ENCODE peak calls at places on chromosomes 7 and 10, in eight cellular contexts. N is Peyer's patch; B is K562; T is heart right ventricle; I is CD4-positive, alpha-beta T cell; Z is hepatocyte; G is A549; V is mammary epithelial cell. S is an unnamed sample.

GRCh38 chr7:47596502-47597202 is 14.7 kb upstream of the TNS3 start:
- DNase-seq in G (no peak), B (no peak), V (no peak), N (no peak), Z (no peak), I (no peak), T (no peak), S (no peak)

GRCh38 chr10:22370320-22370719 is 25.0 kb downstream of the SPAG6 start:
- DNase-seq in G (no peak), B (no peak), V (no peak), I (no peak), Z (no peak), N (no peak), T (no peak), S (no peak)

GRCh38 chr7:100585511-100586265 is at the start of gene LRCH4:
- DNase-seq in T (peak), B (peak), I (peak), N (peak), Z (peak), G (peak), V (peak), S (no peak)

GRCh38 chr10:131802156-131802915 is 98.5 kb upstream of the PPP2R2D start:
- DNase-seq in V (no peak), I (no peak), G (no peak), N (no peak), B (no peak), T (no peak), Z (no peak), S (no peak)

GRCh38 chr10:71741029-71741428 is 21.5 kb upstream of the C10orf105 start:
- DNase-seq in I (no peak), B (no peak), N (no peak), G (no peak), V (no peak), Z (no peak), T (no peak), S (no peak)

GRCh38 chr7:100435401-100436304 is 644 bp downstream of the PPP1R35 start:
- DNase-seq in T (peak), I (peak), Z (peak), B (peak), N (peak), V (peak), G (no peak), S (no peak)

GRCh38 chr10:68348265-68348741 is 15.6 kb upstream of the PBLD start:
- DNase-seq in N (no peak), I (peak), V (peak), T (no peak), Z (peak), B (peak), G (peak), S (no peak)

GRCh38 chr7:106545275-106545674 is 115.7 kb downstream of the CCDC71L start:
- DNase-seq in I (no peak), V (no peak), N (no peak), Z (no peak), B (no peak), G (no peak), T (no peak), S (no peak)

GRCh38 chr7:16926283-16926682 is 44.5 kb upstream of the AGR3 start:
- DNase-seq in G (no peak), N (no peak), V (peak), Z (peak), I (no peak), B (no peak), T (no peak), S (peak)

GRCh38 chr7:131909151-131909768 is 352.8 kb upstream of the PODXL start:
- DNase-seq in I (no peak), Z (peak), T (no peak), B (no peak), V (no peak), G (no peak), N (no peak), S (no peak)

GRCh38 chr10:104233817-104234216 is 1.7 kb upstream of the CFAP43 start:
- DNase-seq in B (no peak), V (no peak), Z (no peak), I (no peak), T (no peak), G (no peak), N (no peak), S (no peak)

GRCh38 chr7:97752215-97752614 is 20.3 kb downstream of the TAC1 start:
- DNase-seq in T (no peak), G (no peak), I (no peak), V (no peak), N (no peak), B (no peak), Z (no peak), S (no peak)

GRCh38 chr7:77415474-77415821 is 701 bp downstream of the GSAP start:
- DNase-seq in N (peak), T (peak), V (no peak), I (no peak), Z (peak), B (no peak), G (no peak), S (no peak)

GRCh38 chr10:102675887-102676616 is 31.8 kb downstream of the TRIM8 start:
- DNase-seq in I (no peak), T (no peak), B (no peak), Z (peak), G (no peak), N (peak), V (peak), S (no peak)

GRCh38 chr7:44172803-44173424 is 16.3 kb downstream of the GCK start:
- DNase-seq in N (no peak), G (no peak), Z (no peak), V (no peak), I (no peak), T (no peak), B (no peak), S (no peak)

GRCh38 chr10:127013696-127014095 is 108.5 kb downstream of the DOCK1 start:
- DNase-seq in I (no peak), Z (no peak), T (no peak), V (peak), N (no peak), B (no peak), G (no peak), S (no peak)

GRCh38 chr7:73703985-73704639 is 15.4 kb downstream of the STX1A start:
- DNase-seq in B (peak), V (no peak), T (peak), I (no peak), Z (peak), G (peak), N (peak), S (no peak)

GRCh38 chr10:49594594-49594993 is 15.5 kb upstream of the SLC18A3 start:
- DNase-seq in G (peak), T (no peak), B (peak), I (no peak), V (peak), Z (peak), N (no peak), S (peak)

GRCh38 chr10:95613330-95613729 is 43.2 kb downstream of the ALDH18A1 start:
- DNase-seq in B (no peak), I (no peak), T (no peak), G (no peak), V (no peak), N (no peak), Z (peak), S (no peak)
- H3K27ac ChIP-seq in B (no peak), I (no peak), T (no peak), G (no peak), V (no peak), N (no peak), Z (peak), S (no peak)

GRCh38 chr7:112957901-112958300 is 128.7 kb downstream of the GPR85 start:
- DNase-seq in G (no peak), I (no peak), B (no peak), Z (no peak), T (no peak), N (no peak), V (no peak), S (no peak)
- H3K27ac ChIP-seq in G (no peak), I (no peak), B (no peak), Z (no peak), T (no peak), N (no peak), V (no peak), S (no peak)

GRCh38 chr7:105267244-105267643 is 121.5 kb downstream of the SRPK2 start:
- DNase-seq in N (no peak), T (no peak), Z (no peak), V (no peak), G (no peak), I (no peak), B (no peak), S (no peak)

GRCh38 chr7:105268511-105269392 is 120.0 kb downstream of the SRPK2 start:
- DNase-seq in G (peak), V (peak), B (no peak), Z (peak), T (no peak), I (no peak), N (no peak), S (no peak)

GRCh38 chr7:105270117-105270516 is 118.6 kb downstream of the SRPK2 start:
- DNase-seq in N (no peak), I (no peak), T (no peak), Z (no peak), B (no peak), G (no peak), V (no peak), S (no peak)

GRCh38 chr7:105268056-105268455 is 120.7 kb downstream of the SRPK2 start:
- DNase-seq in I (no peak), N (no peak), B (no peak), V (peak), T (no peak), Z (peak), G (peak), S (no peak)

DNA sequence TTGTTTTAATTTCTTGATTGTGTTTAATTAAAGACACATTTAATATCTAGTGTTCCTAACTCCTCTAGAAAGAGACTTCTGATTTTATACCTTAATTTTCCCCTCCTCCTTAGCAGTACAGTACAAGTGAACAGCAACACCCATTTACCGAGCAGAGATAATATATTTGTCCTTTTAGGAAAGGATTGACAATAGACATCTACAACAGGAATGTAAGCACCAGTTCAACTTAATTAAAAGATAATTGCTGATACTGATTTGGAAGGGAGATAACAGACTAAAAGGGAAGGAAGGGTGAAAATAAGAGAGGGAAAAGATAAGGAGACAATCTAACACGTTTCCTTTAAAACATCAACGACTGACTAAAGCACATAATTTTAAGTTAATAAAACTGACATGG is 119.3 kb downstream of the SRPK2 start:
- DNase-seq in N (no peak), T (no peak), G (no peak), I (no peak), Z (no peak), V (no peak), B (no peak), S (no peak)
- H3K27ac ChIP-seq in N (peak), T (peak), G (peak), I (no peak), Z (peak), V (peak), B (no peak), S (peak)

DNA sequence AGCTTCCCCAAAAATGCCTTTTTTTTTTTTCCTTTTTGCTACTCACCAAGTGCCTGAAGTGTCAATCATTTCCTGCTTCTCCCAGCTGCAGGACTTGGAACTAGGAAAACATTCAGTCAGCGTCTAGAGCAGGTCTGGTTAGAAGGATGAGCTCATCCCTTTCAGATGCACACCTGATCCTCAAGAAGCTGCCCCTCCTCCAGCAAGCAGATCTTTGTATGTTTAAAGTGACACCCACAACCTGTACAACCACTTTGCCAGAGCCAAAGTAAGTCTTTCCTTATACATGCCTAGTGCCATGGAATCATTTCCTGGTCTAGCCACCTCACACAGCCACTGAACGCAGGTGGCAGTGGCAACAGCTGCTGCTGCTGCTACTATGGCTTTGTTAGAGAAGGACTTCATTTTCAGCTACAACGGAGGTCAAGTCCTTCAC is 10.4 kb upstream of the USP54 start:
- DNase-seq in T (no peak), I (no peak), B (no peak), G (no peak), V (peak), Z (peak), N (no peak), S (no peak)
- H3K27ac ChIP-seq in T (no peak), I (no peak), B (no peak), G (no peak), V (no peak), Z (peak), N (no peak), S (peak)

GRCh38 chr10:36489181-36489927 is 636.0 kb upstream of the ANKRD30A start:
- DNase-seq in Z (no peak), N (no peak), I (no peak), T (peak), B (no peak), V (no peak), G (no peak), S (no peak)

GRCh38 chr10:36494386-36494785 is 631.0 kb upstream of the ANKRD30A start:
- DNase-seq in I (no peak), B (no peak), V (peak), T (no peak), N (no peak), Z (peak), G (peak), S (no peak)

GRCh38 chr10:36493511-36493880 is 631.9 kb upstream of the ANKRD30A start:
- DNase-seq in N (no peak), Z (no peak), B (no peak), V (peak), T (no peak), G (no peak), I (no peak), S (no peak)

GRCh38 chr10:36489928-36490279 is 635.5 kb upstream of the ANKRD30A start:
- DNase-seq in B (no peak), N (no peak), Z (no peak), V (peak), G (no peak), T (no peak), I (no peak), S (no peak)

DNA sequence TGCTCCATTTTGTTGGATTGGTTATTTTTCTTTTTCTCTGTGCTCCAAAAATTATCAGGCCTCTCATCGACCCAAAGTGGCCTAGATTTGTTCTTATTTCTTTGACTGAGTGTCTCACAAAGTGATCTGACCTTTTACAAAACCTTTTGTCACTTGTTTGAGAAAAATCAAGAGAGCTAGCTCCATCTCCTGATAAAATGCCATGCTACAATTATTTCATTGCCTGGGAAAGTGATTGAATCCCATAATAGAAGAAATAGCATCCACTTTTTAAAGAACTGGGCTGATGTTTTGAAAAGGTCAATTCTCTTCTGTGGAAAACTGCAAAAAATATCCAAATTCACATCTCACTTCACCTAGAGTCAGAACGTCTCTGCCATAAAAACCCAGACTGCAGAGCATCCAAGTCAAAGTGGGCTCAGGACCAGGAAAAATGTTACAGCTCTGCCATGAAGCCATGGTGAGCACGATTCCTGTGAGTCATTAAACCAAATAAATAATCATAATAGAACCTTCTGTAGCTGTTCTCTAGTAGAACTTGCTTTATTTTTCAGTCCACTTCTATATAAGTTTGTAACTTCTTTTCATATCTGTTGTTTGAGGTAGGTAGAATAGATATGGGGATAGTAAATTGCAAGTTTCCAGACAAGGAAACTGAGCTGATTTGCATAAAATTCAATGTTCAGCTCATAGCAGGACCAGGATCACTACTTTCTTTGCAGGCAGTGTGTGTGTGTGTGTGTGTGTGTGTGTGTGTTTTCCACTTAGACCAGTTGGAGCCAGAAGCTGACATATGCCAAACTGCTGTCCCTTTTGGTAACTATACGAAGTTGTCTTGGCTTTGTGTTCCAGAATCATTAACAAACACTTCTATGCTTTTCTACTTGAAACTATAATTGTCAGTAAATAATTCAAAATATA is 632.5 kb upstream of the ANKRD30A start:
- DNase-seq in B (no peak), T (no peak), N (no peak), G (no peak), V (peak), I (no peak), Z (no peak), S (no peak)
- H3K27ac ChIP-seq in B (no peak), T (no peak), N (no peak), G (peak), V (peak), I (no peak), Z (no peak), S (no peak)

GRCh38 chr10:100185364-100186252 is at the start of gene ERLIN1:
- DNase-seq in T (peak), V (peak), Z (peak), I (peak), B (peak), G (peak), N (peak), S (peak)
- H3K27ac ChIP-seq in T (peak), V (peak), Z (peak), I (peak), B (peak), G (peak), N (peak), S (peak)

DNA sequence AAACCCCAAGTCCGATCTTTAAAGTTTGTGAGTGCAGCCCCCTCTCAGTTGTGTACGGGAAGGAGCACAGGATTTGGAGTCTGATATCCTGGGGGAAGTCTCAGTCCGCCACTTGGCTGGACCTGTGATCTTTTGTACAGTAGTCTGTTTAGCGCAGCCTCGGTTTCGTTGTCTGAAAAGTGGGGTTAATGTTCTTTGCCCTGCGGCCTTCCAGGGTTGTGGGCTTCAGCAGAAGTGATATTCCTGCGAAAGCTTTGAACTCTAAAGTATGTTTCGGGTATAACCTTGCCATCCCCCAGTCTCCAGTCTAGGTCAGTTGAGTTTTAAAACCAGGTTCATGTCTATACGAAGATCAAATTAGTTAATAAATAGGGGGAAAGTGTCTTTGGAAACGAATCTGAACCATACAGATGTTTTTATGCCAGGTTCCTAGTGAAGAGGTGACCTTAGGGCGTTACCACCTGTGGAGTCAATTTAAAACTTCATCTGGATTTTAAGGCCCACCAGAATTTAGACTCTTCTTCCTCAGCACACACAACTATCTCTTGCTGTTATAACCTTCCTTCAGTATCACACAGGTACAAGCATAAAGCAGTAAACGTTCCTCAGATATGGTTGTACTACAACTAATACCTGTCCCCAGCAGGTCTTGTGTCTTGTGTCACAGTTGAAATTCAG is 904 bp downstream of the R3HCC1L start:
- DNase-seq in V (no peak), N (no peak), Z (no peak), T (no peak), B (no peak), G (no peak), I (no peak), S (no peak)
- H3K27ac ChIP-seq in V (peak), N (peak), Z (peak), T (peak), B (peak), G (peak), I (peak), S (peak)

GRCh38 chr7:108452707-108453106 is 3.5 kb downstream of the NRCAM start:
- DNase-seq in T (no peak), Z (peak), G (peak), N (no peak), I (no peak), B (peak), V (peak), S (no peak)
- H3K27ac ChIP-seq in T (no peak), Z (no peak), G (peak), N (no peak), I (no peak), B (no peak), V (no peak), S (no peak)

S was measured in substantia nigra.